ENCODE peak calls at places on chromosomes 5 and 9, in nine cellular contexts. T, B, C, P, M, G, O, L and I are unnamed samples.

GRCh38 chr9:78778843-78779486 is 482.0 kb downstream of the PSAT1 start:
- DNase-seq in O (no peak), C (no peak), B (no peak), T (no peak), P (peak; percentile 78), M (no peak), G (no peak), L (no peak), I (no peak)

GRCh38 chr5:126544087-126544740 is 50.8 kb downstream of the ALDH7A1 start:
- DNase-seq in B (no peak), T (no peak), P (no peak), G (peak; percentile 52), O (no peak), L (peak; percentile 53), C (no peak), M (no peak), I (peak; percentile 80)

GRCh38 chr5:99355881-99356280 is 427.1 kb upstream of the CHD1 start:
- DNase-seq in M (no peak), C (no peak), B (no peak), T (no peak), G (no peak), P (peak; percentile 74), O (no peak), L (no peak), I (no peak)

GRCh38 chr9:124291801-124292396 is 34.1 kb downstream of the NEK6 start:
- DNase-seq in L (no peak), O (peak; percentile 79), C (no peak), P (no peak), M (no peak), G (no peak), B (peak; percentile 80), T (no peak), I (no peak)

GRCh38 chr5:154145268-154145667 is 45.3 kb upstream of the GALNT10 start:
- DNase-seq in O (no peak), T (no peak), B (no peak), P (no peak), G (no peak), L (no peak), M (no peak), C (no peak), I (no peak)

GRCh38 chr9:35666045-35666444 is 1.1 kb upstream of the ARHGEF39 start:
- DNase-seq in P (no peak), C (no peak), O (no peak), L (no peak), T (no peak), M (no peak), B (no peak), G (peak; percentile 75), I (no peak)

GRCh38 chr5:80255425-80255751 is 460 bp downstream of the SERINC5 start:
- DNase-seq in T (no peak), G (peak; percentile 68), L (no peak), C (peak; percentile 29), O (peak; percentile 80), B (no peak), M (no peak), P (peak; percentile 68), I (peak; percentile 44)

GRCh38 chr5:77859306-77859705 is 83.2 kb upstream of the TBCA start:
- DNase-seq in O (no peak), B (no peak), T (no peak), C (no peak), L (no peak), P (no peak), M (no peak), G (no peak), I (no peak)

GRCh38 chr9:111815200-111816070 is 20.7 kb upstream of the SHOC1 start:
- DNase-seq in B (no peak), T (no peak), M (no peak), P (peak; percentile 7), C (no peak), G (no peak), L (peak; percentile 21), O (no peak), I (no peak)

GRCh38 chr5:9622891-9623547 is 7.1 kb downstream of the TAS2R1 start:
- DNase-seq in C (no peak), T (no peak), O (no peak), P (peak; percentile 87), B (no peak), L (no peak), M (no peak), G (peak; percentile 89), I (no peak)

GRCh38 chr9:129626944-129627297 is 958 bp downstream of the NTMT1 start:
- DNase-seq in O (no peak), B (no peak), T (no peak), L (peak; percentile 54), C (no peak), M (no peak), P (peak; percentile 91), G (peak; percentile 82), I (no peak)

GRCh38 chr5:141421489-141421855 is 621 bp downstream of the PCDHGA11 start:
- DNase-seq in O (no peak), C (no peak), B (no peak), M (no peak), L (no peak), G (no peak), T (no peak), P (no peak), I (no peak)

GRCh38 chr5:151825445-151825844 is 53.7 kb downstream of the G3BP1 start:
- DNase-seq in T (peak; percentile 45), P (peak; percentile 53), O (no peak), C (no peak), L (peak; percentile 53), M (no peak), B (no peak), G (peak; percentile 86), I (peak; percentile 35)

DNA sequence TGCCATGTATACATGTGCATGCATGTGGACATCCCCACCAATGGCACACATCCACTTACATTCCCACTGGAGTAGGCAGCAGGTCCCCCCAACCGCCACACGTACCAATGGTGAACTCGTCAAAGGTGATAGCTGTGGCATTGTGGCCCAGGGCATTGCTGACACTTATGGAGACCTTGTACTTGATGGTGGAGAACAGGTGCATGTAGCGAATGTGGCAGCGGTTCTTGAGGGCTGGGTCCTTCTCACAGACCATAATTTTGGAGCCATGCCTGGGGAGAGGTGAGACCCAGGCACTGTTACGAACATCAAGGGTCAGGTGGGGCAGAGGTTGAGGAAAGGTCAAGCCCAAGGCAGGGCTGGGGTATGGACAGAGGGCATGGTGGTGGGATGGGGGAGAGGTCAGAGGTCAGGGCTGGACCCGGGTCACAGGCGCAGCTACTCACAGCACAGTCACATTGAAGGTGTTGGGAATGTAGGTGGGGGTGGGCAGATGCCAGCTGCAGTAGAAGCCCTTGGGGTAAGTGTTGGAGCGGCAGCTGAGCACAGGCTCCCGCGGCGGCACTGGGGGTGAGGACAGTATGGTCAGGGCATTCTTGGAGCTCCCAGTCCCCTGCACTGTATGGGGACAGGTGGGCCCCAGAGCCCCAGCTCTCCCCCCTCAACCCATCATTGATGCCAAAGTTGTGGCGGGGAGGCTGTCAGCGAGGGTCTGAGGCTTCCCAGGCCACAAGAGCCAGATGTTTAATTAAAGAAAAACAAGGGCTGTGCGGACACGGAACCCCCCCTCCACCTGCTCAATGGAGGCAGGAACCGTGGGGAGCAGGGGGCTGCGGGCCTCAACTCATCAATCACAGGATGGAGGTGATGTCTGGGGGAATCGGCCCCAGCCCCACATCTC is 31.9 kb downstream of the CNTFR start:
- DNase-seq in T (peak; percentile 33), G (no peak), O (no peak), L (no peak), B (peak; percentile 74), P (no peak), C (no peak), M (no peak), I (no peak)
- H3K27me3 ChIP-seq in T (no peaks in the 10 kb centered on the region), G (no peaks in the 10 kb centered on the region), O (no peaks in the 10 kb centered on the region), L (peaks cover 15% of the 10 kb centered on the region), B (peaks cover 39% of the 10 kb centered on the region), P (no peaks in the 10 kb centered on the region), C (peaks cover 5% of the 10 kb centered on the region), M (no peaks in the 10 kb centered on the region), I (peaks cover 84% of the 10 kb centered on the region)

GRCh38 chr9:14994738-14995137 is 84.5 kb upstream of the FREM1 start:
- DNase-seq in B (no peak), L (no peak), C (no peak), T (no peak), M (no peak), O (no peak), G (no peak), P (no peak), I (no peak)

GRCh38 chr9:14992025-14992424 is 81.8 kb upstream of the FREM1 start:
- DNase-seq in P (no peak), L (no peak), C (no peak), O (no peak), G (no peak), M (peak; percentile 58), T (no peak), B (no peak), I (no peak)

GRCh38 chr9:14993061-14993800 is 83.0 kb upstream of the FREM1 start:
- DNase-seq in G (peak; percentile 92), T (peak; percentile 93), L (peak; percentile 84), P (peak; percentile 74), B (peak; percentile 82), O (peak; percentile 89), C (no peak), M (peak; percentile 39), I (no peak)

GRCh38 chr9:14992516-14992915 is 82.3 kb upstream of the FREM1 start:
- DNase-seq in L (peak; percentile 4), C (no peak), B (no peak), O (no peak), P (no peak), G (no peak), T (no peak), M (no peak), I (no peak)

GRCh38 chr9:14993891-14994554 is 83.8 kb upstream of the FREM1 start:
- DNase-seq in L (peak; percentile 54), T (no peak), P (no peak), M (peak; percentile 49), G (peak; percentile 35), O (no peak), B (no peak), C (no peak), I (no peak)
- H3K4me3 ChIP-seq in L (peak overlapping the region; percentile 45), T (peak overlapping the region; percentile 60), P (peak overlapping the region; percentile 84), M (peak overlapping the region; percentile 70), G (peak overlapping the region; percentile 61), O (peak overlapping the region; percentile 62), B (peak overlapping the region; percentile 74), C (peak overlapping the region; percentile 67), I (no peak overlapping the region)

DNA sequence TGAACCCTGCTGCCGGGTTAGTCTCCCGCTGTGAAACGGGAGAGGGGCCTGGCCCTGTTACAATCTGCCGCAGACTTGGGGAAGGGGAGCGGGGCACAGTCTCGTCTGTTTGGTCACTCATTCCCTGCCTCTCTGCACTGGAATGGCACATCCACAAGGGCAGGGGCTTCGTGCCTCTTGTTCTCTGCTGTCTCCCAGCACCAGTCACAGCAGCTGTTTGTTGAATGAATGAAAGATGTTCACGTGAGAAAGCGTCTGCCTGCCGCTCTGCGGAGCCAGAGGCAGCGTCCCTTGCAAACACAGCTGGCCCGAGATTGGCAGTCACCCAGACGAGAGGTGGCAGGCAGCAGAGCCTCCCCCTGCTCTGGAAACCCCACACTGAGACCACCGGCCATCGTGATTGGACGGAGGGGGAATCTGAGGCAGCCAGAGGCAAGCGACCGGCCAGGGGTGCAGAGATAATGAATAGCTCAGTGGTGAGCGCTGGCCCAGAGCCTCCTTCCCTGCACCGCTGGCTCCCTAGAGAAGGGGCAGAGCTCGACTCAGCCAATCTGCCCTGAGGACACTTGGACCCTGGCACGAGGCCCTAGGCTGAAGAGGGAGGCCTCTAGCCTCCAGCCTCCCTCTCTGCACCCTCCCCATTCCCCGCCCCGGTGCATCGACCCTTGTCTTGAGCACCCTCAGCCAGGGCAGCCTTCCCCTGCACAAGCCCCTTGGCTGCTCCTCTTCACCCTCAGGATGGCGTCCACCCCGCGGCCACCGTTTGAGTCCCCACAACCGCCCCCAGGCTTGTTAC is 6.1 kb upstream of the FAM163B start:
- DNase-seq in O (no peak), B (no peak), T (no peak), G (no peak), C (no peak), P (no peak), L (no peak), M (no peak), I (no peak)
- H3K27me3 ChIP-seq in O (no peaks in the 10 kb centered on the region), B (peaks cover 96% of the 10 kb centered on the region), T (no peaks in the 10 kb centered on the region), G (peaks cover 38% of the 10 kb centered on the region), C (no peaks in the 10 kb centered on the region), P (peaks cover 2% of the 10 kb centered on the region), L (peaks cover 3% of the 10 kb centered on the region), M (no peaks in the 10 kb centered on the region), I (peaks cover 99% of the 10 kb centered on the region)

GRCh38 chr5:156383510-156383909 is 56.5 kb downstream of the SGCD start:
- DNase-seq in C (no peak), T (no peak), O (no peak), M (no peak), P (peak; percentile 59), G (peak; percentile 67), L (no peak), B (no peak), I (no peak)
- H3K4me3 ChIP-seq in C (no peak overlapping the region), T (no peak overlapping the region), O (no peak overlapping the region), M (no peak overlapping the region), P (no peak overlapping the region), G (no peak overlapping the region), L (no peak overlapping the region), B (no peak overlapping the region), I (no peak overlapping the region)